ENCODE peak calls at places on chromosomes 6 and 20, in five cellular contexts. U, M, J, Z and K are unnamed samples. For H3K27me3 and H3K4me1, the result is how much of the 10 kb centered on the place peaks cover.

GRCh38 chr6:135423649-135424128 is 73.9 kb downstream of the AHI1 start:
- DNase-seq in U (no peak), M (peak), J (no peak), Z (no peak), K (no peak)

GRCh38 chr20:12241065-12241464 is 323.4 kb downstream of the BTBD3 start:
- DNase-seq in U (no peak), M (no peak), J (no peak), Z (no peak), K (no peak)

GRCh38 chr6:5096482-5096881 is 11.3 kb downstream of the PPP1R3G start:
- DNase-seq in U (no peak), M (peak), J (peak), Z (no peak), K (no peak)

GRCh38 chr20:38676576-38676975 is 47.7 kb upstream of the SLC32A1 start:
- DNase-seq in U (no peak), M (no peak), J (no peak), Z (no peak), K (no peak)

GRCh38 chr6:151589667-151590066 is 95.8 kb downstream of the CCDC170 start:
- DNase-seq in U (no peak), M (no peak), J (no peak), Z (no peak), K (no peak)

GRCh38 chr6:164379786-164380185 is 929.6 kb downstream of the C6orf118 start:
- DNase-seq in U (no peak), M (no peak), J (no peak), Z (no peak), K (no peak)

GRCh38 chr6:62035952-62036351 is 250.1 kb downstream of the KHDRBS2 start:
- DNase-seq in U (no peak), M (no peak), J (no peak), Z (no peak), K (no peak)

GRCh38 chr6:97819680-97820079 is 536.7 kb upstream of the MMS22L start:
- DNase-seq in U (no peak), M (no peak), J (no peak), Z (no peak), K (no peak)

GRCh38 chr6:16698163-16698533 is 63.1 kb downstream of the ATXN1 start:
- DNase-seq in U (no peak), M (no peak), J (no peak), Z (no peak), K (no peak)

GRCh38 chr6:118188561-118188960 is 281.5 kb downstream of the SLC35F1 start:
- DNase-seq in U (no peak), M (no peak), J (no peak), Z (no peak), K (no peak)

GRCh38 chr6:118187568-118188164 is 280.6 kb downstream of the SLC35F1 start:
- DNase-seq in U (peak), M (peak), J (no peak), Z (peak), K (no peak)

GRCh38 chr6:118186676-118187567 is 279.9 kb downstream of the SLC35F1 start:
- DNase-seq in U (no peak), M (no peak), J (no peak), Z (no peak), K (no peak)
- H3K27ac ChIP-seq in U (peak), M (peak), J (peak), Z (peak), K (no peak)

DNA sequence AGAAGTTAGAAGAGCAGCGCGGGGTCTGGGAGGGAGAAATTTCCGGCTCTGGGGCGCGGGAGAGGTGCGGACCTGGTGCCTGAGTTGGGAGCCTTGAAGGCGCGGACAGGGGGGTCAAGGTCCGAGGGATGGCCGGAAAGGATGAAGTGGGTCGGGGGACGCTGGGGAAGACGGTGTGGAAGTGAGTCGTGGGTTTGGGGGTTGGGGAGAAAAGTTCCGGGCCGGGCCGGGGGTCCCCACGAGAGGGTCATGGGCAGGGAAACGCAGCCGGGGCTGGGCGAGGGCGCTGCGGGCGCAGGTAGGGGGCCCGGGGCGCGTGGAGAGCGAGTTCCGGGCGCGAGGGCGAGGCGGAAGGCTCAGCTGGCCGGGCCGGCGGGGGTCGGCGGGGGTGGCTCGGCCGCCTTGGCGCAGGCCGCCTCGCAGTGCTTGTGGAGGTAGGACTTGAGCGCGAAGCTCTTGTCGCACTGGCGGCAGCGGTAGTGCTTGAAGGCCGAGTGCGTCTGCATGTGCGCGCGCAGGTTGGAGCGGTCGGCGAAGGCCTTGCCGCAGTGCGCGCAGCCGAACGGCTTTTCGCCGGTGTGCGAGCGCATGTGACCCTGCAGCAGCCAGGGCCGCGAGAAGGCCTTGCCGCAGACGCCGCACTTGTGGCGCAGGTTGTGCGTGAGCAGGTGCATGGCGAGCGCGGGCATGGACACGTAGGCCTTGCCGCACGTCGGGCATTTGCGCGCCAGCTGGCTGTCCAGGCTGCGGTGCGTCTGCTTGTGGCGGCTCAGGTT is 10.5 kb upstream of the SRXN1 start:
- DNase-seq in U (no peak), M (no peak), J (no peak), Z (no peak), K (no peak)
- H3K27me3 ChIP-seq in U (under half), M (under half), J (under half), Z (under half), K (under half)

DNA sequence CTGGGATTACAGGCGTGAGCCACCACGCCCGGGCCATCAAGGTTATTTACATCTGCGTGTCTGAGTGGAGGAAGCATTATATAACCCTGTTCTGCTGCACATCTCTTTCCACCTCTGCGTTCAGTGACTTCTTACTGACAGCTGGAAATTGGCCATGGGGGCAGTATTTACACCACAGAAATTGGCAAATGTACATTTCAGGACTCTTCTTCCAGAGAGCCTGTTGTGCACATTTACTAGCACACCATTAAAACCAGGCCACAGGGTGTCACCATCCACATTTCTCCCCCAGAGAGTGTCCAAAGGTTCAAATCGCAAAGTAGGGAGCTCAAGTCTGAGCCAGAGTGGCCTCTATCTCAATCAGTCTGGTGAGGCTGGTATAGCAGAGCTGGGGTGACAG is 62.9 kb upstream of the SNX9 start:
- DNase-seq in U (no peak), M (peak), J (no peak), Z (no peak), K (no peak)
- H3K4me1 ChIP-seq in U (under half), M (under half), J (under half), Z (half or more), K (under half)

GRCh38 chr6:42264146-42264851 is 46.6 kb upstream of the MRPS10 start:
- DNase-seq in U (no peak), M (no peak), J (no peak), Z (no peak), K (no peak)

GRCh38 chr6:42264852-42265390 is 47.3 kb upstream of the MRPS10 start:
- DNase-seq in U (no peak), M (no peak), J (no peak), Z (no peak), K (no peak)

GRCh38 chr6:42260972-42261371 is 43.3 kb upstream of the MRPS10 start:
- DNase-seq in U (no peak), M (peak), J (no peak), Z (peak), K (no peak)

GRCh38 chr6:42260424-42260888 is 42.8 kb upstream of the MRPS10 start:
- DNase-seq in U (no peak), M (no peak), J (peak), Z (peak), K (no peak)

GRCh38 chr6:42263165-42263852 is 45.6 kb upstream of the MRPS10 start:
- DNase-seq in U (no peak), M (no peak), J (no peak), Z (no peak), K (no peak)
- H3K27ac ChIP-seq in U (no peak), M (no peak), J (no peak), Z (no peak), K (no peak)

GRCh38 chr20:48825551-48825885 is 2.3 kb downstream of the PREX1 start:
- DNase-seq in U (no peak), M (no peak), J (no peak), Z (no peak), K (no peak)
- H3K27me3 ChIP-seq in U (under half), M (under half), J (under half), Z (under half), K (under half)

GRCh38 chr20:17934141-17934862 is 34.3 kb downstream of the SNX5 start:
- DNase-seq in U (peak), M (no peak), J (no peak), Z (no peak), K (no peak)

GRCh38 chr20:17936306-17936790 is 32.2 kb downstream of the SNX5 start:
- DNase-seq in U (no peak), M (no peak), J (no peak), Z (no peak), K (no peak)

GRCh38 chr20:17935186-17935585 is 33.4 kb downstream of the SNX5 start:
- DNase-seq in U (no peak), M (no peak), J (no peak), Z (no peak), K (no peak)

GRCh38 chr20:17936791-17937687 is 31.6 kb downstream of the SNX5 start:
- DNase-seq in U (peak), M (peak), J (peak), Z (peak), K (peak)

GRCh38 chr20:17935761-17936160 is 32.8 kb downstream of the SNX5 start:
- DNase-seq in U (no peak), M (no peak), J (no peak), Z (no peak), K (no peak)
- H3K4me1 ChIP-seq in U (under half), M (under half), J (under half), Z (under half), K (under half)

DNA sequence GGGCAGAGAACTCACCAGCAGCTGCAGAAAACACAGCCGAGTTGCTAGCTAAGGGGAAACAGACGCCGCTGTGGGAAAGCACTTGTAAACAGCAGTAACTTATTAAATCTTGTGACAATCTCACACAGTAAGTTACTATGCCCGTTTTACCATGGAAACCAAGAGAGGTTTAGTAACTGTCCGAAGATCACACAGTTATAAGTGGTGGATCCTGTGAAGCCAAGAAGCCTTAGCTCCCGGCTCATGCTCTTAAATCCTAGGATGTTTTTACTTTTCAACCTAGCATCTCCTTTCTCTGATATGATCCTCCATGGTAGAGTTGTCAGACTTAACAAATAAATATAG is 1.5 kb upstream of the SULF2 start:
- DNase-seq in U (no peak), M (no peak), J (no peak), Z (no peak), K (no peak)
- H3K27ac ChIP-seq in U (peak), M (no peak), J (peak), Z (peak), K (no peak)

GRCh38 chr20:4119854-4120209 is 104.5 kb upstream of the RNF24 start:
- DNase-seq in U (no peak), M (no peak), J (no peak), Z (no peak), K (no peak)
- H3K27me3 ChIP-seq in U (under half), M (under half), J (under half), Z (under half), K (under half)

DNA sequence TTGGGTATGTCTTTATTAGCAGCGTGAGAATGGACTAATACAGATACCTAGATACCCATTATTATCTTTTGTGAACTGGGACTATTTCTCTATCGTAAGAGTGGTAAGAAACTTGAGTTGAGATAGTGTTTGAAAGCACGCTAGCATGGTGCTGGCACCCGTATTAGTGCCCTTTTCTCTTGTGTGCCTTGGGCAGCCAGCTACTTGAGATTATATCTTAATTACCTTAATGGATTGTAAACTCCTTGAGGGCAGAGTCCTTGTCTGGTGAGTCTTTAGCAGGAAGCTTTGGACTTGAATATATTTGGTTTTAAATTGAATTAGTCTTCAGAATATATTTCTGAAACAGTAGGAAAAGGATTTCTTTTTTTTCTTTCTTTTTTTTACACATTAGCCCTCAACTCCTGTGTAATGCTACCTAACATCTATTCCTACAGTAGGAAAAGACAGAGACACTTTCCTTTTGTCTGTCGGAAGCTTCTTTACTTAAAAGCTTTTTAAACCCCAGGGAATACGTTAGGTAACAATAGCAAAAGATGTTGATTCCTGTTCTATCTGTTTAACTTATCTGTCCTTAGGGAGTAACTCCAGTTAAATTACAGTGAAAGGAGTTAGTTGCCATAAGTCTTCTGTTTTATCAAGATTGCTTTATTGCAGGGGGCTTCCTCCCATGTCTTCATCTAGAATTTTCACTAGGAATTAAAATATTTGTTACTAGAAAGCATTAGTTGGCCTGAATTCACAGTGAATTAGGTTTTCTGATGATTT is 26.0 kb downstream of the TOP1 start:
- DNase-seq in U (no peak), M (no peak), J (no peak), Z (no peak), K (no peak)
- H3K4me1 ChIP-seq in U (half or more), M (under half), J (half or more), Z (under half), K (half or more)